ENCODE peak calls at places on chromosomes 6 and 20, in seven cellular contexts. R is H9, L is fibroblast of lung, T is K562, B is IMR-90, Z is MM.1S, Q is colonic mucosa. K is an unnamed sample. For H3K9me3, the result is how much of the 10 kb centered on the place peaks cover.

GRCh38 chr6:25395731-25396130 is 116.6 kb downstream of the CARMIL1 start:
- DNase-seq in B (no peak), L (no peak), Z (no peak), T (no peak), R (no peak), Q (no peak), K (no peak)

GRCh38 chr6:62652692-62653328 is 366.8 kb upstream of the KHDRBS2 start:
- DNase-seq in T (peak), B (peak), L (peak), Q (no peak), Z (no peak), R (no peak), K (peak)

GRCh38 chr20:43977252-43977651 is 62.6 kb downstream of the TOX2 start:
- DNase-seq in Q (no peak), T (no peak), B (peak), R (no peak), L (peak), Z (no peak), K (no peak)

GRCh38 chr6:168032383-168032760 is 34.9 kb downstream of the KIF25 start:
- DNase-seq in T (no peak), B (peak), L (peak), Q (peak), R (no peak), Z (no peak), K (peak)

GRCh38 chr20:1941226-1941625 is 46.0 kb downstream of the SIRPA start:
- DNase-seq in R (no peak), B (peak), L (no peak), T (no peak), Z (no peak), Q (no peak), K (no peak)

GRCh38 chr6:47473791-47474351 is 3.7 kb upstream of the CD2AP start:
- DNase-seq in B (no peak), T (no peak), Q (no peak), Z (no peak), R (no peak), L (no peak), K (no peak)

GRCh38 chr20:36806049-36806448 is 32.5 kb upstream of the DSN1 start:
- DNase-seq in T (no peak), Z (no peak), L (no peak), R (no peak), B (no peak), Q (no peak), K (no peak)

GRCh38 chr20:43925215-43925614 is 10.6 kb downstream of the TOX2 start:
- DNase-seq in T (no peak), R (no peak), Z (no peak), L (no peak), B (no peak), Q (no peak), K (peak)

GRCh38 chr6:118509009-118509617 is 39.0 kb upstream of the PLN start:
- DNase-seq in L (peak), Z (no peak), Q (no peak), T (peak), B (peak), R (no peak), K (peak)

GRCh38 chr6:5438882-5439584 is 177.7 kb downstream of the FARS2 start:
- DNase-seq in Q (no peak), B (no peak), T (no peak), Z (no peak), R (peak), L (no peak), K (no peak)

GRCh38 chr6:132962936-132963579 is 148.7 kb downstream of the RPS12 start:
- DNase-seq in Z (peak), T (peak), Q (peak), L (peak), R (peak), B (peak), K (peak)

GRCh38 chr6:125871365-125871764 is 80.6 kb downstream of the NCOA7 start:
- DNase-seq in L (no peak), R (no peak), B (peak), T (no peak), Z (no peak), Q (no peak), K (peak)

GRCh38 chr20:47360489-47361267 is 4.2 kb upstream of the ZMYND8 start:
- DNase-seq in L (peak), T (peak), Z (no peak), B (peak), Q (peak), R (peak), K (peak)

GRCh38 chr20:61976650-61977332 is 88.9 kb downstream of the TAF4 start:
- DNase-seq in Z (no peak), T (no peak), B (no peak), Q (no peak), L (no peak), R (no peak), K (no peak)

GRCh38 chr20:64224344-64225165 is 31.0 kb upstream of the PCMTD2 start:
- DNase-seq in T (no peak), Z (no peak), Q (no peak), L (peak), R (no peak), B (peak), K (peak)

GRCh38 chr6:147322299-147323162 is 118.3 kb downstream of the STXBP5 start:
- DNase-seq in B (peak), T (no peak), L (peak), Z (no peak), Q (no peak), R (no peak), K (peak)

GRCh38 chr6:117506180-117506835 is 23.8 kb downstream of the DCBLD1 start:
- DNase-seq in B (peak), T (no peak), L (peak), Z (no peak), Q (no peak), R (no peak), K (peak)

GRCh38 chr6:165010556-165011535 is 298.6 kb downstream of the C6orf118 start:
- DNase-seq in Q (no peak), Z (no peak), B (no peak), R (no peak), L (no peak), T (no peak), K (no peak)

GRCh38 chr20:36454664-36455427 is 86.5 kb upstream of the MYL9 start:
- DNase-seq in Q (no peak), B (no peak), L (no peak), Z (no peak), R (peak), T (no peak), K (no peak)

GRCh38 chr6:156425374-156425773 is 351.8 kb upstream of the ARID1B start:
- DNase-seq in Z (no peak), L (peak), T (no peak), R (no peak), B (peak), Q (no peak), K (peak)

GRCh38 chr6:116217069-116217468 is 36.8 kb downstream of the TSPYL4 start:
- DNase-seq in T (peak), Q (no peak), R (no peak), B (peak), L (peak), Z (peak), K (peak)

GRCh38 chr6:16136536-16137450 is 7.9 kb downstream of the MYLIP start:
- DNase-seq in R (no peak), Z (no peak), L (peak), T (no peak), Q (no peak), B (peak), K (peak)

GRCh38 chr20:39070484-39071231 is 108.5 kb downstream of the DHX35 start:
- DNase-seq in L (peak), R (no peak), Z (no peak), B (peak), Q (no peak), T (no peak), K (peak)

GRCh38 chr20:55500130-55500529 is 505.2 kb downstream of the CBLN4 start:
- DNase-seq in Q (peak), Z (no peak), R (no peak), B (no peak), L (no peak), T (no peak), K (no peak)

GRCh38 chr6:18155864-18156396 is 708 bp downstream of the KDM1B start:
- DNase-seq in T (peak), L (peak), B (peak), Z (peak), R (peak), Q (peak), K (peak)

GRCh38 chr20:29443819-29444218 is 1813.6 kb upstream of the DEFB115 start:
- DNase-seq in T (no peak), Q (no peak), Z (no peak), R (no peak), L (no peak), B (no peak), K (no peak)

GRCh38 chr6:43943099-43943766 is 173.2 kb downstream of the VEGFA start:
- DNase-seq in Q (no peak), L (no peak), Z (no peak), T (no peak), R (peak), B (no peak), K (no peak)

GRCh38 chr6:110495949-110496348 is 19.5 kb upstream of the SLC22A16 start:
- DNase-seq in Z (no peak), Q (no peak), L (no peak), T (no peak), B (no peak), R (no peak), K (no peak)

GRCh38 chr20:25065625-25066338 is 7.8 kb upstream of the ACSS1 start:
- DNase-seq in T (peak), B (peak), R (no peak), Z (peak), Q (peak), L (peak), K (peak)

GRCh38 chr6:124073820-124074587 is 270.3 kb downstream of the NKAIN2 start:
- DNase-seq in R (no peak), Q (no peak), T (no peak), B (no peak), L (no peak), Z (no peak), K (no peak)

GRCh38 chr6:148836751-148837150 is 89.9 kb downstream of the UST start:
- DNase-seq in R (no peak), Z (no peak), Q (no peak), L (no peak), T (no peak), B (no peak), K (no peak)

GRCh38 chr6:13030421-13030820 is 297.9 kb downstream of the TBC1D7 start:
- DNase-seq in R (no peak), L (no peak), Q (no peak), Z (no peak), B (no peak), T (no peak), K (no peak)

GRCh38 chr6:41593451-41594238 is 44.6 kb upstream of the MDFI start:
- DNase-seq in B (no peak), L (no peak), Q (no peak), R (no peak), Z (no peak), T (no peak), K (no peak)

GRCh38 chr6:142304241-142304640 is 2.4 kb downstream of the ADGRG6 start:
- DNase-seq in Z (no peak), T (no peak), Q (no peak), L (peak), B (no peak), R (no peak), K (no peak)
- H3K9ac ChIP-seq in Z (no peak), T (no peak), Q (no peak), L (peak), B (no peak), R (no peak), K (no peak)

GRCh38 chr6:357261-357790 is 34.2 kb upstream of the IRF4 start:
- DNase-seq in T (no peak), Z (no peak), B (no peak), L (no peak), R (no peak), Q (no peak), K (no peak)

GRCh38 chr6:357791-358341 is 33.7 kb upstream of the IRF4 start:
- DNase-seq in T (no peak), Z (no peak), B (no peak), Q (no peak), L (no peak), R (no peak), K (no peak)

GRCh38 chr6:358847-359246 is 32.7 kb upstream of the IRF4 start:
- DNase-seq in T (no peak), B (no peak), L (no peak), Z (no peak), Q (no peak), R (no peak), K (no peak)

GRCh38 chr6:359261-360035 is 32.1 kb upstream of the IRF4 start:
- DNase-seq in R (no peak), B (no peak), L (no peak), Q (no peak), T (no peak), Z (no peak), K (no peak)

GRCh38 chr6:358432-358831 is 33.1 kb upstream of the IRF4 start:
- DNase-seq in L (no peak), Z (no peak), T (no peak), B (no peak), R (no peak), Q (no peak), K (no peak)
- H3K9me3 ChIP-seq in L (under half), Z (under half), T (under half), B (under half), R (half or more), Q (under half), K (under half)

DNA sequence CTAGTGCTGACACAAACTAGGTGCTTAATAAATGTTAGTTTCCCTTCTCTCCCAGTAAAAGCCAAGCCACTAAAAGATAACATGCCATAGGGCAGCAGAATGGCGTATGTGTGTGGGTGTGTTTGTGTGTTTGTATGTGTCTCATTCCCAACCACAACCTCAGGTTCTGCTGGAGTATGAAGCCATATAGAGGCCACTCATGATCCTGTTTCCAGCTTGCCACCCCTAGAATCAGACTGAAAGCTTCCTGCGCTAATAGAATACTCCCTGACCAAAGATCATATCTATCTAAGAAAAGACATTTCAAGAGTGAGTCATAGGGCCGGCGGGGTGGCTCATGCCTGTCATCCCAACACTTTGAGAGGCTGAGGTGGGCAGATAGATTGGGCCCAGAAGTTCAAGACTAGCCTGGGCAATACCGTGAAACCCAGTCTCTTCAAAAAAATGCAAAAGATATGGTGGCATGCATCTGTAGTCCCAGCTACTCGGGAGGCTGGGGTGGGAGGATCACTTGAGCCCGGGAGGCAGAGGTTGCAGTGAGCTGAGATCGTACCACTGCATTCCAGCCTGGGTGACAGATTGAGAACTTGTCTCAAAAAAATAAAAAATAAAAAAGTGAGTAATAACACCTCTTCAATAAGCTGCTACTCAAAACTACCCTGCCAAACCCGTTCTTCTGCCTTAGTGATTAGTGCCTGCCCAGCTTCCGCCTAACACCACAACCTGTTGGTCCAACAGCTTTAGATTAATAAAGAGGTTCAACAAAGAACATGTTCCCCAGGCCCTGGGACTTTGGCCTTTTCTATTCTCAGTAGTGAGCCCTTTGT is 11.8 kb upstream of the SNRPC start:
- DNase-seq in L (no peak), B (peak), Q (peak), T (peak), R (no peak), Z (no peak), K (peak)
- H3K9ac ChIP-seq in L (no peak), B (no peak), Q (no peak), T (no peak), R (no peak), Z (no peak), K (no peak)

GRCh38 chr6:22036699-22037098 is 260.1 kb downstream of the PRL start:
- DNase-seq in Q (no peak), L (no peak), B (no peak), Z (no peak), R (no peak), T (no peak), K (no peak)

GRCh38 chr6:22041797-22042489 is 254.9 kb downstream of the PRL start:
- DNase-seq in Z (no peak), B (peak), T (no peak), L (peak), Q (no peak), R (no peak), K (peak)

GRCh38 chr6:22030730-22031619 is 265.9 kb downstream of the PRL start:
- DNase-seq in B (no peak), Z (no peak), T (no peak), Q (no peak), R (no peak), L (no peak), K (no peak)

GRCh38 chr6:22035690-22036089 is 261.1 kb downstream of the PRL start:
- DNase-seq in Q (no peak), L (no peak), Z (no peak), B (no peak), T (no peak), R (no peak), K (no peak)

DNA sequence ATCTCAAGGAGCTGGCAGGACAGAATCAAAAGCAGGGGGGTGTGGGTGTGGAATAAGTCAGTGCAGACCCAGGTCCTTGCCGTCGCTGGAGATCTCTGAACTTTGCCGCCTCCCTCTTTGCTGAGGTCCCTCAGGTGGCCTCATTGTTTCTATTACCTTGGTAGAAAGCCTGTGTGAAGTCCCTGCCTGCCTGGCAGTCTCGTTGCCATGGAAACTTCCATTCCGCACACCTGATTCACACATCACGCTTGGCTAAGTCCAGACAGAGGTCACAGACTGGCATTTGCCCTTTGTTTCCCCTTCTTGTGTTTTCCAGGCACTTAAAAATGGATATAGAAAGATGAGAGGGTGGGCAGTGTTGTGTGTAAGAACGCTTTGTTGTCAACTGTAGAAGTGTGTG is 260.6 kb downstream of the PRL start:
- DNase-seq in B (peak), R (peak), T (no peak), L (no peak), Q (no peak), Z (no peak), K (no peak)
- H3K9me3 ChIP-seq in B (under half), R (under half), T (under half), L (under half), Q (under half), Z (under half), K (under half)

DNA sequence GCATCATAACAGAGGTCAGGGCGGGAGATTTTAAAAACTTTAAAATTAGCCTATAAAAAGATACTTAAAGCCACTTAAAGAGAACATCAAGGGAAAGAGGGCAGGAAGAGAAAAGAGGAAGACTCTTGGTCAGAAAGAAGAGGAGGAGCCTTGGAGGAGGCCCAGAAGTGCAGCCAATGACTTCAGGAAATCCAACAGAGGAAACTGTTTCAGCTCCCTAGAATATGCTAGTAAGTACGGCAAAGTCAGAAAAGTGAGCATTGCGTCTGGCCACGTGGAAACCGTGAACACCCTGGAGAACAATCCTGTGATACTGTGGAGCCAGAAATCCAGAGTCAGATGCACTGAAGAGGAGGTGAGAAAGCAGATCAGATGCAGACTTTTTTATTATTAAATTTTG is 22.5 kb upstream of the NHSL1 start:
- DNase-seq in R (no peak), B (no peak), Z (no peak), L (no peak), T (no peak), Q (no peak), K (no peak)
- H3K9ac ChIP-seq in R (no peak), B (no peak), Z (no peak), L (no peak), T (no peak), Q (no peak), K (no peak)

GRCh38 chr6:28941681-28942448 is 18.1 kb upstream of the TRIM27 start:
- DNase-seq in Z (no peak), Q (no peak), B (no peak), L (no peak), T (peak), R (no peak), K (peak)
- H3K9me3 ChIP-seq in Z (under half), Q (under half), B (under half), L (under half), T (under half), R (under half), K (under half)

DNA sequence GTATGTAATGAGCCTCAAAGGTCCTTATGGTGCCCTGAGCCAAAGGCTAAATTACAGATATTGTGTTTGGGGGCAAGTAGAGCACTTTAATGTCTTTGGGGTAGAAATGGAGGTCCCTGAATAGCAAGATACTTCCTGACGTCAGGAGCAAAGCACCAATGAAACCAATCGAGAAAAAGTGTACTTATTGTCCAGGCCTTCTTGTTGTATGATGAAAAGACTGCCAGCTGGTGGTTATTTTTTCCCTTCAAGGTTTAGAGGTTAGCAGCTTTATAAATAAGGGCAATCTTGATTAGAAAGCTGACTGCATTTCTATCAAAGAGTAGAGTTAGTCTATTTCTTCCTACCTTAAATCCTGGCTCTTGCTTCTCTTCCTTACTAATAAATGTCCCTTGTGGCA is 76.1 kb upstream of the HSF2 start:
- DNase-seq in Z (no peak), L (peak), R (no peak), T (no peak), Q (no peak), B (no peak), K (no peak)
- H3K9ac ChIP-seq in Z (no peak), L (no peak), R (no peak), T (no peak), Q (no peak), B (no peak), K (no peak)

K was measured in adipocyte.